ENCODE peak calls at places on chromosomes 2 and 18, in nine cellular contexts. Z is right cardiac atrium, B is colonic mucosa, W is mesendoderm, R is AG10803, U is fibroblast of pulmonary artery, Q is fibroblast of mammary gland, E is adrenal gland, A is fibroblast of the aortic adventitia. H is an unnamed sample.

GRCh38 chr18:37163119-37163518 is 334.2 kb downstream of the KIAA1328 start:
- DNase-seq in Z (no peak), B (no peak), W (no peak), R (no peak), U (no peak), Q (no peak), E (no peak), A (no peak), H (no peak)

GRCh38 chr2:69034122-69034521 is 21.1 kb downstream of the ANTXR1 start:
- DNase-seq in Z (no peak), B (no peak), W (no peak), R (no peak), U (no peak), Q (no peak), E (no peak), A (no peak), H (no peak)

GRCh38 chr2:149725234-149725633 is 137.7 kb upstream of the MMADHC start:
- DNase-seq in Z (no peak), B (no peak), W (no peak), R (no peak), U (no peak), Q (no peak), E (no peak), A (no peak), H (no peak)

GRCh38 chr18:12376034-12376717 is 851 bp downstream of the AFG3L2 start:
- DNase-seq in Z (peak), B (peak), W (peak), R (no peak), U (peak), Q (peak), E (peak), A (peak), H (peak)

GRCh38 chr2:42569883-42570282 is 1.5 kb downstream of the MTA3 start:
- DNase-seq in Z (no peak), B (no peak), W (no peak), R (no peak), U (peak), Q (peak), E (no peak), A (peak), H (peak)

GRCh38 chr2:222311321-222311977 is 12.7 kb upstream of the PAX3 start:
- DNase-seq in Z (no peak), B (no peak), W (peak), R (no peak), U (no peak), Q (no peak), E (no peak), A (no peak), H (no peak)

GRCh38 chr18:50875966-50876536 is 2.9 kb upstream of the ME2 start:
- DNase-seq in Z (no peak), B (peak), W (peak), R (no peak), U (no peak), Q (no peak), E (no peak), A (no peak), H (no peak)

GRCh38 chr18:45569566-45569965 is 45.7 kb upstream of the SLC14A2 start:
- DNase-seq in Z (no peak), B (no peak), W (no peak), R (peak), U (no peak), Q (no peak), E (peak), A (no peak), H (no peak)

GRCh38 chr18:59189746-59190145 is 30.2 kb upstream of the GRP start:
- DNase-seq in Z (no peak), B (no peak), W (no peak), R (peak), U (no peak), Q (peak), E (no peak), A (no peak), H (no peak)

GRCh38 chr2:27522400-27522945 is 25.8 kb downstream of the GCKR start:
- DNase-seq in Z (no peak), B (no peak), W (no peak), R (no peak), U (no peak), Q (no peak), E (no peak), A (no peak), H (no peak)

GRCh38 chr2:96734899-96735585 is 4.8 kb downstream of the LMAN2L start:
- DNase-seq in Z (no peak), B (no peak), W (no peak), R (no peak), U (no peak), Q (peak), E (no peak), A (peak), H (no peak)

GRCh38 chr2:14967739-14968138 is 335.2 kb downstream of the LRATD1 start:
- DNase-seq in Z (no peak), B (no peak), W (no peak), R (no peak), U (no peak), Q (no peak), E (no peak), A (no peak), H (no peak)

GRCh38 chr2:150095361-150095760 is 392.1 kb downstream of the RND3 start:
- DNase-seq in Z (no peak), B (no peak), W (no peak), R (no peak), U (no peak), Q (no peak), E (no peak), A (no peak), H (no peak)

GRCh38 chr2:216235896-216236295 is 126.7 kb downstream of the XRCC5 start:
- DNase-seq in Z (no peak), B (no peak), W (no peak), R (no peak), U (no peak), Q (no peak), E (no peak), A (no peak), H (no peak)

GRCh38 chr2:132815522-132815921 is 145.5 kb upstream of the LYPD1 start:
- DNase-seq in Z (no peak), B (no peak), W (no peak), R (peak), U (peak), Q (peak), E (no peak), A (peak), H (no peak)

GRCh38 chr2:73896362-73897239 is 3.8 kb downstream of the ACTG2 start:
- DNase-seq in Z (no peak), B (no peak), W (no peak), R (peak), U (peak), Q (peak), E (no peak), A (peak), H (no peak)

GRCh38 chr2:240503848-240504247 is 53.9 kb downstream of the ANKMY1 start:
- DNase-seq in Z (no peak), B (peak), W (no peak), R (no peak), U (no peak), Q (no peak), E (peak), A (no peak), H (no peak)

GRCh38 chr2:231256494-231256893 is 58.1 kb downstream of the ARMC9 start:
- DNase-seq in Z (no peak), B (no peak), W (no peak), R (no peak), U (no peak), Q (no peak), E (no peak), A (no peak), H (no peak)

GRCh38 chr2:134039912-134040581 is 213.8 kb upstream of the MGAT5 start:
- DNase-seq in Z (no peak), B (no peak), W (no peak), R (no peak), U (no peak), Q (no peak), E (no peak), A (no peak), H (no peak)
- H3K4me3 ChIP-seq in Z (no peak), B (no peak), W (no peak), R (no peak), U (no peak), Q (no peak), E (no peak), A (no peak), H (no peak)

DNA sequence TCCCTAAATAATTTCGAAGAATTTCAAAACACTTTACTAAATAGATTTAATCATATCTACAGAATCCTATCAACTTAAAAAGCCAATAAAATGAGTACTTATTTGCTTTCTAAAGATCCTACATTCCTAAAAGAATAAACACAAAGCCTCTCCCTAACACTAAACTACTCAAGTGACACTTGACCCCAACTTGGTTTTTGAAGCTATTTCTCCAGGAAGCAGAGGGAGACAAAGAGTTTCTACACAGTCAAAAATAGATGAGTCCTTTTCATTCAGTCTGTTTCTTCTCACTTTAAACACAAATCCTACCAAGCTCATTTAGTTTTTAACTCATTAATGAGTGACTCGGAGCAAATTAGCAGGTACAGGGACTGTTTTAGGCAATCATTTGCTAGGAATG is 2.1 kb downstream of the ATL2 start:
- DNase-seq in Z (no peak), B (no peak), W (no peak), R (no peak), U (no peak), Q (no peak), E (no peak), A (no peak), H (peak)
- H3K4me3 ChIP-seq in Z (peak), B (peak), W (no peak), R (no peak), U (peak), Q (no peak), E (peak), A (peak), H (peak)

GRCh38 chr2:219218279-219219112 is at the start of gene ABCB6:
- DNase-seq in Z (peak), B (peak), W (peak), R (peak), U (peak), Q (peak), E (peak), A (peak), H (no peak)
- H3K4me3 ChIP-seq in Z (peak), B (peak), W (peak), R (peak), U (peak), Q (peak), E (peak), A (peak), H (no peak)

GRCh38 chr2:48755473-48755872 is at the start of gene LHCGR:
- DNase-seq in Z (peak), B (no peak), W (peak), R (no peak), U (peak), Q (peak), E (peak), A (no peak), H (no peak)
- H3K4me3 ChIP-seq in Z (no peak), B (no peak), W (peak), R (no peak), U (no peak), Q (no peak), E (peak), A (no peak), H (no peak)

GRCh38 chr2:197349699-197350098 is 39.1 kb upstream of the ANKRD44 start:
- DNase-seq in Z (no peak), B (no peak), W (no peak), R (no peak), U (no peak), Q (no peak), E (no peak), A (no peak), H (no peak)

GRCh38 chr2:197353393-197354168 is 43.0 kb upstream of the ANKRD44 start:
- DNase-seq in Z (no peak), B (no peak), W (no peak), R (no peak), U (no peak), Q (no peak), E (no peak), A (no peak), H (no peak)

GRCh38 chr2:197356136-197356535 is 45.6 kb upstream of the ANKRD44 start:
- DNase-seq in Z (no peak), B (no peak), W (peak), R (no peak), U (peak), Q (no peak), E (no peak), A (no peak), H (peak)

GRCh38 chr2:197357986-197358385 is 47.4 kb upstream of the ANKRD44 start:
- DNase-seq in Z (no peak), B (no peak), W (peak), R (no peak), U (no peak), Q (no peak), E (no peak), A (no peak), H (no peak)

GRCh38 chr2:197354169-197354558 is 43.6 kb upstream of the ANKRD44 start:
- DNase-seq in Z (no peak), B (no peak), W (no peak), R (no peak), U (no peak), Q (no peak), E (no peak), A (no peak), H (no peak)
- H3K4me3 ChIP-seq in Z (no peak), B (no peak), W (no peak), R (no peak), U (no peak), Q (no peak), E (no peak), A (no peak), H (no peak)

GRCh38 chr2:101718479-101718878 is 21.0 kb downstream of the MAP4K4 start:
- DNase-seq in Z (no peak), B (no peak), W (no peak), R (no peak), U (no peak), Q (no peak), E (no peak), A (no peak), H (no peak)
- H3K4me3 ChIP-seq in Z (no peak), B (no peak), W (no peak), R (no peak), U (no peak), Q (no peak), E (no peak), A (no peak), H (no peak)

H was measured in NB4.